ENCODE peak calls at places on chromosomes 6 and 20, in six cellular contexts. One of them, this sample, is unnamed.

GRCh38 chr6:163764565-163764964 is 350.0 kb downstream of the QKI start:
- DNase-seq in heart left ventricle: no peak
- DNase-seq in A172: no peak
- DNase-seq in HepG2: no peak
- DNase-seq in HTR-8/SVneo: no peak
- DNase-seq in retinal pigment epithelial cell: no peak
- DNase-seq in this sample: no peak

GRCh38 chr6:38020593-38020992 is 201.1 kb downstream of the ZFAND3 start:
- DNase-seq in HepG2: no peak
- DNase-seq in HTR-8/SVneo: no peak
- DNase-seq in heart left ventricle: no peak
- DNase-seq in retinal pigment epithelial cell: no peak
- DNase-seq in A172: no peak
- DNase-seq in this sample: no peak

GRCh38 chr6:89413006-89413400 is 930 bp upstream of the RRAGD start:
- DNase-seq in A172: no peak
- DNase-seq in heart left ventricle: no peak
- DNase-seq in HTR-8/SVneo: no peak
- DNase-seq in HepG2: no peak
- DNase-seq in retinal pigment epithelial cell: no peak
- DNase-seq in this sample: no peak

GRCh38 chr6:92479821-92480220 is 939.5 kb downstream of the EPHA7 start:
- DNase-seq in HepG2: no peak
- DNase-seq in A172: peak; percentile 2
- DNase-seq in heart left ventricle: no peak
- DNase-seq in retinal pigment epithelial cell: peak; percentile 38
- DNase-seq in HTR-8/SVneo: no peak
- DNase-seq in this sample: no peak

GRCh38 chr6:1129141-1129540 is 182.8 kb upstream of the FOXQ1 start:
- DNase-seq in retinal pigment epithelial cell: no peak
- DNase-seq in HepG2: no peak
- DNase-seq in heart left ventricle: peak; percentile 44
- DNase-seq in HTR-8/SVneo: no peak
- DNase-seq in A172: no peak
- DNase-seq in this sample: no peak

GRCh38 chr6:10458287-10458686 is 43.4 kb upstream of the TFAP2A start:
- DNase-seq in A172: no peak
- DNase-seq in HTR-8/SVneo: no peak
- DNase-seq in heart left ventricle: no peak
- DNase-seq in retinal pigment epithelial cell: no peak
- DNase-seq in HepG2: no peak
- DNase-seq in this sample: no peak

GRCh38 chr6:388202-388903 is 3.2 kb upstream of the IRF4 start:
- DNase-seq in HTR-8/SVneo: no peak
- DNase-seq in HepG2: no peak
- DNase-seq in heart left ventricle: no peak
- DNase-seq in A172: no peak
- DNase-seq in retinal pigment epithelial cell: no peak
- DNase-seq in this sample: no peak

GRCh38 chr6:157209865-157210530 is 113.3 kb downstream of the TMEM242 start:
- DNase-seq in heart left ventricle: no peak
- DNase-seq in HTR-8/SVneo: no peak
- DNase-seq in HepG2: no peak
- DNase-seq in A172: no peak
- DNase-seq in retinal pigment epithelial cell: no peak
- DNase-seq in this sample: no peak

GRCh38 chr20:44011251-44011940 is 96.7 kb downstream of the TOX2 start:
- DNase-seq in retinal pigment epithelial cell: no peak
- DNase-seq in HepG2: no peak
- DNase-seq in heart left ventricle: no peak
- DNase-seq in A172: no peak
- DNase-seq in HTR-8/SVneo: no peak
- DNase-seq in this sample: no peak

GRCh38 chr6:56241106-56241812 is 6.1 kb downstream of the COL21A1 start:
- DNase-seq in HepG2: no peak
- DNase-seq in heart left ventricle: no peak
- DNase-seq in HTR-8/SVneo: no peak
- DNase-seq in A172: no peak
- DNase-seq in retinal pigment epithelial cell: no peak
- DNase-seq in this sample: no peak

GRCh38 chr6:158698876-158699440 is 49.1 kb downstream of the SYTL3 start:
- DNase-seq in A172: no peak
- DNase-seq in HTR-8/SVneo: no peak
- DNase-seq in heart left ventricle: no peak
- DNase-seq in retinal pigment epithelial cell: no peak
- DNase-seq in HepG2: no peak
- DNase-seq in this sample: no peak

GRCh38 chr6:11218827-11219826 is 13.3 kb downstream of the NEDD9 start:
- DNase-seq in HepG2: peak; percentile 99
- DNase-seq in A172: no peak
- DNase-seq in heart left ventricle: peak; percentile 74
- DNase-seq in HTR-8/SVneo: no peak
- DNase-seq in retinal pigment epithelial cell: no peak
- DNase-seq in this sample: peak; percentile 47

GRCh38 chr6:159832941-159833340 is 32.9 kb downstream of the PNLDC1 start:
- DNase-seq in HepG2: no peak
- DNase-seq in HTR-8/SVneo: no peak
- DNase-seq in heart left ventricle: no peak
- DNase-seq in retinal pigment epithelial cell: no peak
- DNase-seq in A172: no peak
- DNase-seq in this sample: no peak

GRCh38 chr6:8481727-8482126 is 46.4 kb upstream of the SLC35B3 start:
- DNase-seq in A172: peak; percentile 3
- DNase-seq in HTR-8/SVneo: no peak
- DNase-seq in HepG2: no peak
- DNase-seq in heart left ventricle: no peak
- DNase-seq in retinal pigment epithelial cell: no peak
- DNase-seq in this sample: no peak

GRCh38 chr6:145809785-145810184 is 4.8 kb downstream of the FBXO30 start:
- DNase-seq in HepG2: no peak
- DNase-seq in heart left ventricle: no peak
- DNase-seq in retinal pigment epithelial cell: no peak
- DNase-seq in A172: no peak
- DNase-seq in HTR-8/SVneo: no peak
- DNase-seq in this sample: no peak

GRCh38 chr6:15503346-15503680 is 159.5 kb downstream of the DTNBP1 start:
- DNase-seq in A172: no peak
- DNase-seq in HTR-8/SVneo: no peak
- DNase-seq in heart left ventricle: no peak
- DNase-seq in retinal pigment epithelial cell: no peak
- DNase-seq in HepG2: no peak
- DNase-seq in this sample: no peak

GRCh38 chr6:31401403-31401802 is 2.0 kb upstream of the MICA start:
- DNase-seq in HTR-8/SVneo: peak; percentile 24
- DNase-seq in A172: peak; percentile 85
- DNase-seq in HepG2: peak; percentile 69
- DNase-seq in retinal pigment epithelial cell: peak; percentile 62
- DNase-seq in heart left ventricle: peak; percentile 65
- DNase-seq in this sample: peak; percentile 72

GRCh38 chr20:33415948-33416347 is 14.6 kb upstream of the CDK5RAP1 start:
- DNase-seq in heart left ventricle: peak; percentile 69
- DNase-seq in HTR-8/SVneo: peak; percentile 56
- DNase-seq in HepG2: peak; percentile 56
- DNase-seq in retinal pigment epithelial cell: no peak
- DNase-seq in A172: peak; percentile 52
- DNase-seq in this sample: no peak

GRCh38 chr20:17161661-17162410 is 65.0 kb upstream of the PCSK2 start:
- DNase-seq in A172: no peak
- DNase-seq in HTR-8/SVneo: no peak
- DNase-seq in heart left ventricle: no peak
- DNase-seq in HepG2: no peak
- DNase-seq in retinal pigment epithelial cell: no peak
- DNase-seq in this sample: no peak

GRCh38 chr6:90472716-90473115 is 114.2 kb downstream of the MAP3K7 start:
- DNase-seq in heart left ventricle: no peak
- DNase-seq in A172: no peak
- DNase-seq in retinal pigment epithelial cell: no peak
- DNase-seq in HTR-8/SVneo: no peak
- DNase-seq in HepG2: no peak
- DNase-seq in this sample: no peak

GRCh38 chr20:36506253-36506652 is 35.1 kb upstream of the MYL9 start:
- DNase-seq in heart left ventricle: no peak
- DNase-seq in HepG2: peak; percentile 63
- DNase-seq in A172: no peak
- DNase-seq in HTR-8/SVneo: peak; percentile 62
- DNase-seq in retinal pigment epithelial cell: no peak
- DNase-seq in this sample: no peak

GRCh38 chr6:47308674-47309325 is 905 bp downstream of the TNFRSF21 start:
- DNase-seq in HepG2: no peak
- DNase-seq in heart left ventricle: no peak
- DNase-seq in A172: peak; percentile 12
- DNase-seq in HTR-8/SVneo: peak; percentile 40
- DNase-seq in retinal pigment epithelial cell: no peak
- DNase-seq in this sample: no peak

GRCh38 chr20:23407770-23408467 is 13.4 kb downstream of the NAPB start:
- DNase-seq in HepG2: no peak
- DNase-seq in A172: no peak
- DNase-seq in heart left ventricle: no peak
- DNase-seq in retinal pigment epithelial cell: no peak
- DNase-seq in HTR-8/SVneo: no peak
- DNase-seq in this sample: no peak

GRCh38 chr6:52640170-52640569 is 30.7 kb upstream of the TMEM14A start:
- DNase-seq in retinal pigment epithelial cell: no peak
- DNase-seq in A172: no peak
- DNase-seq in heart left ventricle: no peak
- DNase-seq in HepG2: peak; percentile 73
- DNase-seq in HTR-8/SVneo: no peak
- DNase-seq in this sample: no peak